ENCODE peak calls at places on chromosomes 12 and 14, in five cellular contexts. One of them, this sample, is unnamed.

GRCh38 chr14:74978416-74978947 is 23.1 kb upstream of the PGF start:
- DNase-seq in hypothalamus: no peak
- DNase-seq in RPMI7951: peak
- DNase-seq in effector CD8-positive, alpha-beta T cell: no peak
- DNase-seq in activated naive CD8-positive, alpha-beta T cell treated with anti-CD3 and anti-CD28 coated beads, Interleukin-2, amount 50 U/mL, for 24 hours: no peak
- DNase-seq in this sample: peak

GRCh38 chr12:53244337-53244736 is 12.3 kb upstream of the RARG start:
- DNase-seq in activated naive CD8-positive, alpha-beta T cell treated with anti-CD3 and anti-CD28 coated beads, Interleukin-2, amount 50 U/mL, for 24 hours: no peak
- DNase-seq in RPMI7951: no peak
- DNase-seq in hypothalamus: no peak
- DNase-seq in effector CD8-positive, alpha-beta T cell: no peak
- DNase-seq in this sample: no peak

GRCh38 chr14:96297000-96297399 is 41.0 kb downstream of the BDKRB1 start:
- DNase-seq in effector CD8-positive, alpha-beta T cell: no peak
- DNase-seq in activated naive CD8-positive, alpha-beta T cell treated with anti-CD3 and anti-CD28 coated beads, Interleukin-2, amount 50 U/mL, for 24 hours: no peak
- DNase-seq in hypothalamus: no peak
- DNase-seq in RPMI7951: no peak
- DNase-seq in this sample: peak

GRCh38 chr12:106091421-106091820 is 47.3 kb downstream of the NUAK1 start:
- DNase-seq in effector CD8-positive, alpha-beta T cell: no peak
- DNase-seq in activated naive CD8-positive, alpha-beta T cell treated with anti-CD3 and anti-CD28 coated beads, Interleukin-2, amount 50 U/mL, for 24 hours: no peak
- DNase-seq in RPMI7951: no peak
- DNase-seq in hypothalamus: no peak
- DNase-seq in this sample: peak

GRCh38 chr12:30785630-30786029 is 30.9 kb upstream of the CAPRIN2 start:
- DNase-seq in effector CD8-positive, alpha-beta T cell: no peak
- DNase-seq in activated naive CD8-positive, alpha-beta T cell treated with anti-CD3 and anti-CD28 coated beads, Interleukin-2, amount 50 U/mL, for 24 hours: no peak
- DNase-seq in hypothalamus: no peak
- DNase-seq in RPMI7951: no peak
- DNase-seq in this sample: no peak

GRCh38 chr14:82837611-82838140 is 1304.0 kb upstream of the SEL1L start:
- DNase-seq in effector CD8-positive, alpha-beta T cell: no peak
- DNase-seq in RPMI7951: no peak
- DNase-seq in activated naive CD8-positive, alpha-beta T cell treated with anti-CD3 and anti-CD28 coated beads, Interleukin-2, amount 50 U/mL, for 24 hours: no peak
- DNase-seq in hypothalamus: no peak
- DNase-seq in this sample: no peak

GRCh38 chr14:70654609-70655008 is 12.9 kb downstream of the TTC9 start:
- DNase-seq in activated naive CD8-positive, alpha-beta T cell treated with anti-CD3 and anti-CD28 coated beads, Interleukin-2, amount 50 U/mL, for 24 hours: no peak
- DNase-seq in hypothalamus: no peak
- DNase-seq in RPMI7951: no peak
- DNase-seq in effector CD8-positive, alpha-beta T cell: no peak
- DNase-seq in this sample: no peak

GRCh38 chr12:131827961-131828534 is at the start of gene MMP17:
- DNase-seq in activated naive CD8-positive, alpha-beta T cell treated with anti-CD3 and anti-CD28 coated beads, Interleukin-2, amount 50 U/mL, for 24 hours: peak
- DNase-seq in hypothalamus: peak
- DNase-seq in effector CD8-positive, alpha-beta T cell: no peak
- DNase-seq in RPMI7951: peak
- DNase-seq in this sample: peak

GRCh38 chr12:14785568-14785967 is 17.7 kb downstream of the WBP11 start:
- DNase-seq in hypothalamus: no peak
- DNase-seq in effector CD8-positive, alpha-beta T cell: no peak
- DNase-seq in activated naive CD8-positive, alpha-beta T cell treated with anti-CD3 and anti-CD28 coated beads, Interleukin-2, amount 50 U/mL, for 24 hours: no peak
- DNase-seq in RPMI7951: no peak
- DNase-seq in this sample: no peak

GRCh38 chr14:102554835-102555819 is 37.3 kb upstream of the RCOR1 start:
- DNase-seq in hypothalamus: no peak
- DNase-seq in activated naive CD8-positive, alpha-beta T cell treated with anti-CD3 and anti-CD28 coated beads, Interleukin-2, amount 50 U/mL, for 24 hours: peak
- DNase-seq in RPMI7951: peak
- DNase-seq in effector CD8-positive, alpha-beta T cell: peak
- DNase-seq in this sample: no peak

GRCh38 chr12:50059440-50060119 is 2.2 kb downstream of the ASIC1 start:
- DNase-seq in activated naive CD8-positive, alpha-beta T cell treated with anti-CD3 and anti-CD28 coated beads, Interleukin-2, amount 50 U/mL, for 24 hours: peak
- DNase-seq in effector CD8-positive, alpha-beta T cell: peak
- DNase-seq in hypothalamus: no peak
- DNase-seq in RPMI7951: no peak
- DNase-seq in this sample: peak

GRCh38 chr14:67620217-67620789 is 583 bp downstream of the ARG2 start:
- DNase-seq in effector CD8-positive, alpha-beta T cell: no peak
- DNase-seq in hypothalamus: peak
- DNase-seq in RPMI7951: no peak
- DNase-seq in activated naive CD8-positive, alpha-beta T cell treated with anti-CD3 and anti-CD28 coated beads, Interleukin-2, amount 50 U/mL, for 24 hours: no peak
- DNase-seq in this sample: peak

GRCh38 chr12:3593906-3594305 is 102.9 kb downstream of the PRMT8 start:
- DNase-seq in hypothalamus: no peak
- DNase-seq in RPMI7951: no peak
- DNase-seq in effector CD8-positive, alpha-beta T cell: no peak
- DNase-seq in activated naive CD8-positive, alpha-beta T cell treated with anti-CD3 and anti-CD28 coated beads, Interleukin-2, amount 50 U/mL, for 24 hours: no peak
- DNase-seq in this sample: no peak

GRCh38 chr14:59301354-59301753 is 112.9 kb downstream of the DAAM1 start:
- DNase-seq in RPMI7951: no peak
- DNase-seq in activated naive CD8-positive, alpha-beta T cell treated with anti-CD3 and anti-CD28 coated beads, Interleukin-2, amount 50 U/mL, for 24 hours: peak
- DNase-seq in hypothalamus: no peak
- DNase-seq in effector CD8-positive, alpha-beta T cell: no peak
- DNase-seq in this sample: no peak

GRCh38 chr12:2650261-2651060 is 144.3 kb upstream of the FKBP4 start:
- DNase-seq in effector CD8-positive, alpha-beta T cell: no peak
- DNase-seq in activated naive CD8-positive, alpha-beta T cell treated with anti-CD3 and anti-CD28 coated beads, Interleukin-2, amount 50 U/mL, for 24 hours: no peak
- DNase-seq in RPMI7951: no peak
- DNase-seq in hypothalamus: no peak
- DNase-seq in this sample: no peak

GRCh38 chr12:27618836-27619235 is 77.4 kb upstream of the REP15 start:
- DNase-seq in RPMI7951: peak
- DNase-seq in activated naive CD8-positive, alpha-beta T cell treated with anti-CD3 and anti-CD28 coated beads, Interleukin-2, amount 50 U/mL, for 24 hours: no peak
- DNase-seq in hypothalamus: no peak
- DNase-seq in effector CD8-positive, alpha-beta T cell: no peak
- DNase-seq in this sample: no peak

GRCh38 chr12:94779520-94779919 is 129.2 kb upstream of the TMCC3 start:
- DNase-seq in hypothalamus: no peak
- DNase-seq in RPMI7951: peak
- DNase-seq in activated naive CD8-positive, alpha-beta T cell treated with anti-CD3 and anti-CD28 coated beads, Interleukin-2, amount 50 U/mL, for 24 hours: no peak
- DNase-seq in effector CD8-positive, alpha-beta T cell: no peak
- DNase-seq in this sample: peak

GRCh38 chr12:106112094-106112822 is 26.5 kb downstream of the NUAK1 start:
- DNase-seq in effector CD8-positive, alpha-beta T cell: no peak
- DNase-seq in activated naive CD8-positive, alpha-beta T cell treated with anti-CD3 and anti-CD28 coated beads, Interleukin-2, amount 50 U/mL, for 24 hours: no peak
- DNase-seq in RPMI7951: peak
- DNase-seq in hypothalamus: no peak
- DNase-seq in this sample: peak

GRCh38 chr14:55237999-55238680 is 33.1 kb upstream of the FBXO34 start:
- DNase-seq in hypothalamus: no peak
- DNase-seq in effector CD8-positive, alpha-beta T cell: no peak
- DNase-seq in activated naive CD8-positive, alpha-beta T cell treated with anti-CD3 and anti-CD28 coated beads, Interleukin-2, amount 50 U/mL, for 24 hours: no peak
- DNase-seq in RPMI7951: peak
- DNase-seq in this sample: no peak

GRCh38 chr12:128551266-128552025 is 272.3 kb downstream of the SLC15A4 start:
- DNase-seq in RPMI7951: no peak
- DNase-seq in hypothalamus: no peak
- DNase-seq in activated naive CD8-positive, alpha-beta T cell treated with anti-CD3 and anti-CD28 coated beads, Interleukin-2, amount 50 U/mL, for 24 hours: no peak
- DNase-seq in effector CD8-positive, alpha-beta T cell: no peak
- DNase-seq in this sample: no peak

GRCh38 chr12:24222968-24223367 is 273.5 kb upstream of the SOX5 start:
- DNase-seq in RPMI7951: peak
- DNase-seq in hypothalamus: no peak
- DNase-seq in activated naive CD8-positive, alpha-beta T cell treated with anti-CD3 and anti-CD28 coated beads, Interleukin-2, amount 50 U/mL, for 24 hours: no peak
- DNase-seq in effector CD8-positive, alpha-beta T cell: no peak
- DNase-seq in this sample: peak

GRCh38 chr12:129186952-129187351 is 333.7 kb downstream of the GLT1D1 start:
- DNase-seq in activated naive CD8-positive, alpha-beta T cell treated with anti-CD3 and anti-CD28 coated beads, Interleukin-2, amount 50 U/mL, for 24 hours: no peak
- DNase-seq in RPMI7951: no peak
- DNase-seq in effector CD8-positive, alpha-beta T cell: no peak
- DNase-seq in hypothalamus: no peak
- DNase-seq in this sample: no peak

GRCh38 chr12:46110220-46110700 is 119.9 kb upstream of the SCAF11 start:
- DNase-seq in RPMI7951: no peak
- DNase-seq in hypothalamus: no peak
- DNase-seq in effector CD8-positive, alpha-beta T cell: no peak
- DNase-seq in activated naive CD8-positive, alpha-beta T cell treated with anti-CD3 and anti-CD28 coated beads, Interleukin-2, amount 50 U/mL, for 24 hours: no peak
- DNase-seq in this sample: no peak

GRCh38 chr14:22524105-22524783 is 64.8 kb downstream of the DAD1 start:
- DNase-seq in RPMI7951: no peak
- DNase-seq in activated naive CD8-positive, alpha-beta T cell treated with anti-CD3 and anti-CD28 coated beads, Interleukin-2, amount 50 U/mL, for 24 hours: no peak
- DNase-seq in hypothalamus: no peak
- DNase-seq in effector CD8-positive, alpha-beta T cell: no peak
- DNase-seq in this sample: no peak

GRCh38 chr12:111842556-111843396 is 748 bp downstream of the MAPKAPK5 start:
- DNase-seq in activated naive CD8-positive, alpha-beta T cell treated with anti-CD3 and anti-CD28 coated beads, Interleukin-2, amount 50 U/mL, for 24 hours: peak
- DNase-seq in RPMI7951: peak
- DNase-seq in effector CD8-positive, alpha-beta T cell: no peak
- DNase-seq in hypothalamus: no peak
- DNase-seq in this sample: peak

GRCh38 chr12:56338643-56339422 is at the start of gene IL23A:
- DNase-seq in activated naive CD8-positive, alpha-beta T cell treated with anti-CD3 and anti-CD28 coated beads, Interleukin-2, amount 50 U/mL, for 24 hours: peak
- DNase-seq in hypothalamus: no peak
- DNase-seq in effector CD8-positive, alpha-beta T cell: peak
- DNase-seq in RPMI7951: no peak
- DNase-seq in this sample: peak

GRCh38 chr14:45679852-45680251 is 426.9 kb upstream of the MIS18BP1 start:
- DNase-seq in hypothalamus: no peak
- DNase-seq in effector CD8-positive, alpha-beta T cell: no peak
- DNase-seq in RPMI7951: peak
- DNase-seq in activated naive CD8-positive, alpha-beta T cell treated with anti-CD3 and anti-CD28 coated beads, Interleukin-2, amount 50 U/mL, for 24 hours: no peak
- DNase-seq in this sample: peak

GRCh38 chr12:12946686-12947355 is 5.1 kb downstream of the GPRC5D start:
- DNase-seq in RPMI7951: no peak
- DNase-seq in activated naive CD8-positive, alpha-beta T cell treated with anti-CD3 and anti-CD28 coated beads, Interleukin-2, amount 50 U/mL, for 24 hours: no peak
- DNase-seq in effector CD8-positive, alpha-beta T cell: no peak
- DNase-seq in hypothalamus: peak
- DNase-seq in this sample: no peak

GRCh38 chr12:127081058-127081457 is 1185.9 kb upstream of the TMEM132C start:
- DNase-seq in hypothalamus: no peak
- DNase-seq in effector CD8-positive, alpha-beta T cell: no peak
- DNase-seq in RPMI7951: no peak
- DNase-seq in activated naive CD8-positive, alpha-beta T cell treated with anti-CD3 and anti-CD28 coated beads, Interleukin-2, amount 50 U/mL, for 24 hours: no peak
- DNase-seq in this sample: peak

GRCh38 chr12:42705863-42706262 is 116.3 kb upstream of the PRICKLE1 start:
- DNase-seq in hypothalamus: no peak
- DNase-seq in activated naive CD8-positive, alpha-beta T cell treated with anti-CD3 and anti-CD28 coated beads, Interleukin-2, amount 50 U/mL, for 24 hours: no peak
- DNase-seq in effector CD8-positive, alpha-beta T cell: no peak
- DNase-seq in RPMI7951: peak
- DNase-seq in this sample: peak

GRCh38 chr14:103382375-103382774 is 2.8 kb upstream of the MARK3 start:
- DNase-seq in hypothalamus: no peak
- DNase-seq in RPMI7951: peak
- DNase-seq in effector CD8-positive, alpha-beta T cell: no peak
- DNase-seq in activated naive CD8-positive, alpha-beta T cell treated with anti-CD3 and anti-CD28 coated beads, Interleukin-2, amount 50 U/mL, for 24 hours: no peak
- DNase-seq in this sample: peak

GRCh38 chr12:59716049-59716448 is 120.2 kb downstream of the SLC16A7 start:
- DNase-seq in effector CD8-positive, alpha-beta T cell: no peak
- DNase-seq in hypothalamus: no peak
- DNase-seq in RPMI7951: no peak
- DNase-seq in activated naive CD8-positive, alpha-beta T cell treated with anti-CD3 and anti-CD28 coated beads, Interleukin-2, amount 50 U/mL, for 24 hours: no peak
- DNase-seq in this sample: peak

GRCh38 chr12:129312048-129312447 is 458.8 kb downstream of the GLT1D1 start:
- DNase-seq in hypothalamus: no peak
- DNase-seq in effector CD8-positive, alpha-beta T cell: no peak
- DNase-seq in RPMI7951: peak
- DNase-seq in activated naive CD8-positive, alpha-beta T cell treated with anti-CD3 and anti-CD28 coated beads, Interleukin-2, amount 50 U/mL, for 24 hours: no peak
- DNase-seq in this sample: no peak

GRCh38 chr12:46492471-46493351 is 120.1 kb upstream of the SLC38A2 start:
- DNase-seq in effector CD8-positive, alpha-beta T cell: no peak
- DNase-seq in hypothalamus: no peak
- DNase-seq in RPMI7951: peak
- DNase-seq in activated naive CD8-positive, alpha-beta T cell treated with anti-CD3 and anti-CD28 coated beads, Interleukin-2, amount 50 U/mL, for 24 hours: no peak
- DNase-seq in this sample: peak

GRCh38 chr12:24088751-24089150 is 139.3 kb upstream of the SOX5 start:
- DNase-seq in RPMI7951: no peak
- DNase-seq in hypothalamus: no peak
- DNase-seq in activated naive CD8-positive, alpha-beta T cell treated with anti-CD3 and anti-CD28 coated beads, Interleukin-2, amount 50 U/mL, for 24 hours: no peak
- DNase-seq in effector CD8-positive, alpha-beta T cell: no peak
- DNase-seq in this sample: peak

GRCh38 chr12:48717252-48717695 is 767 bp upstream of the CCNT1 start:
- DNase-seq in RPMI7951: no peak
- DNase-seq in activated naive CD8-positive, alpha-beta T cell treated with anti-CD3 and anti-CD28 coated beads, Interleukin-2, amount 50 U/mL, for 24 hours: no peak
- DNase-seq in hypothalamus: no peak
- DNase-seq in effector CD8-positive, alpha-beta T cell: no peak
- DNase-seq in this sample: peak

GRCh38 chr14:32933943-32934890 is 4.5 kb upstream of the NPAS3 start:
- DNase-seq in hypothalamus: peak
- DNase-seq in activated naive CD8-positive, alpha-beta T cell treated with anti-CD3 and anti-CD28 coated beads, Interleukin-2, amount 50 U/mL, for 24 hours: no peak
- DNase-seq in RPMI7951: peak
- DNase-seq in effector CD8-positive, alpha-beta T cell: no peak
- DNase-seq in this sample: peak

GRCh38 chr12:44459569-44459968 is 416.5 kb downstream of the NELL2 start:
- DNase-seq in RPMI7951: no peak
- DNase-seq in hypothalamus: no peak
- DNase-seq in effector CD8-positive, alpha-beta T cell: no peak
- DNase-seq in activated naive CD8-positive, alpha-beta T cell treated with anti-CD3 and anti-CD28 coated beads, Interleukin-2, amount 50 U/mL, for 24 hours: no peak
- DNase-seq in this sample: no peak

GRCh38 chr14:45070215-45070614 is 13.7 kb upstream of the PRPF39 start:
- DNase-seq in RPMI7951: no peak
- DNase-seq in activated naive CD8-positive, alpha-beta T cell treated with anti-CD3 and anti-CD28 coated beads, Interleukin-2, amount 50 U/mL, for 24 hours: no peak
- DNase-seq in hypothalamus: no peak
- DNase-seq in effector CD8-positive, alpha-beta T cell: no peak
- DNase-seq in this sample: peak

GRCh38 chr12:132465269-132466190 is 24.4 kb upstream of the FBRSL1 start:
- DNase-seq in effector CD8-positive, alpha-beta T cell: no peak
- DNase-seq in activated naive CD8-positive, alpha-beta T cell treated with anti-CD3 and anti-CD28 coated beads, Interleukin-2, amount 50 U/mL, for 24 hours: no peak
- DNase-seq in RPMI7951: no peak
- DNase-seq in hypothalamus: no peak
- DNase-seq in this sample: no peak